ENCODE peak calls at places on chromosomes 3 and 15, in four cellular contexts. E is IMR-90, R is H1, F is H9. Y is an unnamed sample.
A peak's percentile ranks its signal among the peaks of the same experiment; 100 is the strongest.

GRCh38 chr15:38588672-38589071 is 24.1 kb upstream of the RASGRP1 start:
- DNase-seq in E (no peak), R (no peak), F (no peak), Y (no peak)

GRCh38 chr3:13841826-13842225 is 38.0 kb downstream of the WNT7A start:
- DNase-seq in E (no peak), R (no peak), F (no peak), Y (no peak)

GRCh38 chr15:65766422-65767263 is 25.4 kb downstream of the DENND4A start:
- DNase-seq in E (peak; percentile 80), R (no peak), F (no peak), Y (no peak)

GRCh38 chr15:94019062-94019461 is 212.3 kb upstream of the MCTP2 start:
- DNase-seq in E (no peak), R (no peak), F (no peak), Y (no peak)

GRCh38 chr15:51232581-51232980 is 105.8 kb downstream of the CYP19A1 start:
- DNase-seq in E (no peak), R (no peak), F (no peak), Y (no peak)

GRCh38 chr3:104273046-104273649 is 1093.6 kb upstream of the ALCAM start:
- DNase-seq in E (peak; percentile 53), R (no peak), F (no peak), Y (peak; percentile 59)

GRCh38 chr3:116188231-116188785 is 257.0 kb downstream of the LSAMP start:
- DNase-seq in E (peak; percentile 66), R (no peak), F (no peak), Y (no peak)

GRCh38 chr15:27701014-27701413 is 398.1 kb downstream of the OCA2 start:
- DNase-seq in E (no peak), R (no peak), F (no peak), Y (no peak)

GRCh38 chr15:74461847-74462511 is 1.0 kb upstream of the UBL7 start:
- DNase-seq in E (no peak), R (no peak), F (no peak), Y (peak; percentile 37)

GRCh38 chr3:45224824-45225464 is 1.1 kb downstream of the TMEM158 start:
- DNase-seq in E (peak; percentile 78), R (peak; percentile 31), F (peak; percentile 82), Y (peak; percentile 89)

GRCh38 chr15:44591326-44591725 is 54.4 kb downstream of the EIF3J start:
- DNase-seq in E (no peak), R (no peak), F (no peak), Y (no peak)

GRCh38 chr3:120713262-120713661 is 29.1 kb downstream of the RABL3 start:
- DNase-seq in E (no peak), R (no peak), F (no peak), Y (no peak)

GRCh38 chr3:194485471-194485875 is 1.3 kb downstream of the ATP13A3 start:
- DNase-seq in E (peak; percentile 41), R (no peak), F (no peak), Y (no peak)

GRCh38 chr3:5709704-5710103 is 522.2 kb downstream of the EDEM1 start:
- DNase-seq in E (no peak), R (peak; percentile 27), F (peak; percentile 57), Y (peak; percentile 47)

GRCh38 chr3:119630119-119630518 is 30.3 kb downstream of the POPDC2 start:
- DNase-seq in E (no peak), R (no peak), F (no peak), Y (no peak)

GRCh38 chr3:189214651-189215050 is 42.9 kb downstream of the TPRG1 start:
- DNase-seq in E (no peak), R (no peak), F (no peak), Y (no peak)

GRCh38 chr15:50145451-50145872 is 26.4 kb upstream of the ATP8B4 start:
- DNase-seq in E (peak; percentile 88), R (peak; percentile 7), F (no peak), Y (peak; percentile 90)

GRCh38 chr3:178129109-178129508 is 407.1 kb upstream of the KCNMB2 start:
- DNase-seq in E (no peak), R (no peak), F (no peak), Y (no peak)

GRCh38 chr3:12984023-12984823 is 89.0 kb downstream of the IQSEC1 start:
- DNase-seq in E (peak; percentile 66), R (peak; percentile 43), F (peak; percentile 84), Y (peak; percentile 84)

GRCh38 chr3:73602171-73602570 is 22.6 kb downstream of the PDZRN3 start:
- DNase-seq in E (peak; percentile 94), R (no peak), F (no peak), Y (peak; percentile 50)

GRCh38 chr15:84731774-84732173 is 15.8 kb upstream of the SEC11A start:
- DNase-seq in E (peak; percentile 81), R (no peak), F (no peak), Y (no peak)

GRCh38 chr3:112794622-112795172 is 52.0 kb downstream of the CD200R1L start:
- DNase-seq in E (no peak), R (no peak), F (no peak), Y (peak; percentile 78)

GRCh38 chr3:28218071-28218916 is 23.1 kb upstream of the CMC1 start:
- DNase-seq in E (no peak), R (no peak), F (no peak), Y (no peak)

GRCh38 chr15:70195808-70196304 is 98.1 kb upstream of the TLE3 start:
- DNase-seq in E (peak; percentile 92), R (no peak), F (no peak), Y (no peak)

GRCh38 chr15:95150466-95150865 is 919.1 kb downstream of the MCTP2 start:
- DNase-seq in E (no peak), R (no peak), F (no peak), Y (no peak)

GRCh38 chr3:112131111-112131510 is 1.9 kb downstream of the GCSAM start:
- DNase-seq in E (no peak), R (no peak), F (no peak), Y (no peak)

GRCh38 chr3:159882784-159883779 is 105.6 kb upstream of the IL12A start:
- DNase-seq in E (peak; percentile 97), R (no peak), F (no peak), Y (peak; percentile 7)

GRCh38 chr15:99467338-99467720 is 98.5 kb upstream of the MEF2A start:
- DNase-seq in E (no peak), R (no peak), F (no peak), Y (no peak)
- H3K9ac ChIP-seq in E (no peak overlapping the region), R (no peak overlapping the region), F (no peak overlapping the region), Y (no peak overlapping the region)

GRCh38 chr3:124783696-124784095 is 53.4 kb downstream of the UMPS start:
- DNase-seq in E (peak; percentile 61), R (no peak), F (no peak), Y (no peak)

GRCh38 chr3:124786491-124787241 is 56.4 kb downstream of the UMPS start:
- DNase-seq in E (peak; percentile 60), R (no peak), F (no peak), Y (no peak)

GRCh38 chr3:124787490-124788195 is 57.4 kb downstream of the UMPS start:
- DNase-seq in E (peak; percentile 61), R (no peak), F (no peak), Y (no peak)

GRCh38 chr3:124785966-124786365 is 55.7 kb downstream of the UMPS start:
- DNase-seq in E (peak; percentile 28), R (no peak), F (no peak), Y (no peak)

GRCh38 chr3:124784686-124785382 is 54.6 kb downstream of the UMPS start:
- DNase-seq in E (no peak), R (no peak), F (no peak), Y (no peak)
- H3K56ac ChIP-seq in E (no peak overlapping the region), R (no peak overlapping the region), F (no peak overlapping the region), Y (no peak overlapping the region)

GRCh38 chr3:66486187-66486586 is 14.6 kb downstream of the LRIG1 start:
- DNase-seq in E (peak; percentile 48), R (no peak), F (no peak), Y (no peak)

GRCh38 chr3:66488492-66488891 is 12.3 kb downstream of the LRIG1 start:
- DNase-seq in E (no peak), R (no peak), F (no peak), Y (no peak)

GRCh38 chr3:66486646-66487045 is 14.2 kb downstream of the LRIG1 start:
- DNase-seq in E (peak; percentile 89), R (no peak), F (no peak), Y (no peak)

GRCh38 chr3:66489115-66489514 is 11.7 kb downstream of the LRIG1 start:
- DNase-seq in E (no peak), R (no peak), F (no peak), Y (no peak)

GRCh38 chr3:66487475-66487874 is 13.3 kb downstream of the LRIG1 start:
- DNase-seq in E (peak; percentile 65), R (no peak), F (no peak), Y (no peak)
- H3K9ac ChIP-seq in E (no peak overlapping the region), R (no peak overlapping the region), F (no peak overlapping the region), Y (no peak overlapping the region)

DNA sequence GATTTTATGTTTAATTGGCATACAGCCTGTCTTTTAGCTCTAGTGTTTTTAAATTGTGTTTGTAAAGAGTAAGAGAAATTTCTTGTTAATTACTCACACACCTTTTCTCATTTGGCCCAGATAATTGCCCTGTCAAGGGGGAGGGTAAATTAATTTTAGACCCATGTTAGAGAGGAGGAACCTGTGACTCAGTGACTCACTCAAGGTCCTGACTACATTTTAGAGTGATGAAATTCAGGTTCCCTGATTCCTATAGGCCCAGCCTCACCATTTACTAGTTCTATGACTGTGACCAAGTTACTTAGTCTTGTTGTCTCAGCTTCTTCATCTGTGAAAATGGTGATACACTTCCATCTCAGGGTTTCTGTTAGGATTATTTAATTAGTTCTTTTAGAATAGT is 125.2 kb upstream of the DPH6 start:
- DNase-seq in E (no peak), R (no peak), F (no peak), Y (no peak)
- H3K56ac ChIP-seq in E (no peak overlapping the region), R (no peak overlapping the region), F (no peak overlapping the region), Y (no peak overlapping the region)

GRCh38 chr3:139302801-139303113 is 41.1 kb upstream of the MRPS22 start:
- DNase-seq in E (no peak), R (no peak), F (no peak), Y (no peak)
- H3K9ac ChIP-seq in E (peak overlapping the region; percentile 7), R (no peak overlapping the region), F (no peak overlapping the region), Y (no peak overlapping the region)

GRCh38 chr3:53114011-53114400 is 16.2 kb downstream of the RFT1 start:
- DNase-seq in E (peak; percentile 78), R (peak; percentile 47), F (peak; percentile 81), Y (peak; percentile 88)

GRCh38 chr3:53113293-53114010 is 16.8 kb downstream of the RFT1 start:
- DNase-seq in E (no peak), R (no peak), F (no peak), Y (no peak)

GRCh38 chr3:53109822-53110771 is 20.1 kb downstream of the RFT1 start:
- DNase-seq in E (peak; percentile 74), R (peak; percentile 38), F (peak; percentile 71), Y (peak; percentile 80)

GRCh38 chr3:53104762-53105161 is 25.5 kb downstream of the RFT1 start:
- DNase-seq in E (no peak), R (no peak), F (no peak), Y (no peak)

DNA sequence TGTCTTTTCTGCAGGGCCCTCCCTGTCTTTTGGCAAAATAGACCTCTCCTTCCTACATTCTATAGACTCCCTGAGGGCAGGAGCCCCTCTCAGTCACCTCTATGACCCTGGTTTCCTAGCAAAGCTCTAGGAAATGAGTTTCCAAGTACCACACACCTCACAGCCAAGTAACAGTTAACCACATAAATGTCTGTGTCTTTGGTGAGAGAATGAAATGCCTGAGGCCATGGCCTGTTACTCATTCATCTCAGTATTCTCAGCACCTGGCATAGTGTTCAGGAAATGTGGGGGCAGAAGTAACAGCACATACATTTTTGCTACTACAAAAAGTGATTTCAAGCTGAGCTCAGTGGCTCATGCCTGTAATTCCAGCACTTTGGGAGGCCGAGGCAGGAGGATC is 21.0 kb downstream of the RFT1 start:
- DNase-seq in E (peak; percentile 83), R (no peak), F (no peak), Y (no peak)
- H3K56ac ChIP-seq in E (no peak overlapping the region), R (no peak overlapping the region), F (no peak overlapping the region), Y (no peak overlapping the region)

GRCh38 chr3:37997321-37997720 is 6.7 kb downstream of the VILL start:
- DNase-seq in E (no peak), R (no peak), F (no peak), Y (no peak)
- H3K9ac ChIP-seq in E (no peak overlapping the region), R (no peak overlapping the region), F (no peak overlapping the region), Y (no peak overlapping the region)